ENCODE peak calls at places on chromosomes 6 and 20, in five cellular contexts. Y, L, A, B and O are unnamed samples.

GRCh38 chr6:67219336-67219735 is 1415.7 kb upstream of the ADGRB3 start:
- DNase-seq in B (no peak), Y (no peak), A (no peak), L (no peak), O (no peak)

GRCh38 chr20:41182296-41183212 is 45.2 kb downstream of the PLCG1 start:
- DNase-seq in Y (no peak), A (peak), B (no peak), L (no peak), O (no peak)

GRCh38 chr6:159128978-159129377 is 40.2 kb upstream of the FNDC1 start:
- DNase-seq in L (no peak), B (no peak), Y (no peak), A (no peak), O (no peak)

GRCh38 chr20:35288325-35289060 is 3.7 kb downstream of the FAM83C start:
- DNase-seq in Y (no peak), A (no peak), B (no peak), L (no peak), O (no peak)

GRCh38 chr6:373773-374724 is 17.5 kb upstream of the IRF4 start:
- DNase-seq in A (no peak), L (no peak), Y (no peak), B (no peak), O (no peak)

GRCh38 chr6:120869397-120869796 is 464.9 kb downstream of the TBC1D32 start:
- DNase-seq in A (peak), B (no peak), L (no peak), Y (no peak), O (no peak)

GRCh38 chr6:154528286-154528915 is 17.9 kb upstream of the CNKSR3 start:
- DNase-seq in L (no peak), Y (no peak), A (no peak), B (no peak), O (no peak)

GRCh38 chr6:37483917-37484785 is 15.5 kb downstream of the CCDC167 start:
- DNase-seq in A (peak), Y (peak), L (peak), B (peak), O (peak)

GRCh38 chr6:51273228-51273961 is 454.7 kb downstream of the TFAP2B start:
- DNase-seq in Y (no peak), A (no peak), B (no peak), L (no peak), O (no peak)

GRCh38 chr20:56630506-56631317 is 1.6 kb downstream of the TFAP2C start:
- DNase-seq in Y (no peak), B (peak), A (no peak), L (no peak), O (no peak)

GRCh38 chr20:10758446-10758845 is 84.6 kb upstream of the JAG1 start:
- DNase-seq in B (no peak), A (no peak), L (no peak), Y (no peak), O (no peak)

GRCh38 chr6:160167547-160168391 is 46.2 kb downstream of the SLC22A1 start:
- DNase-seq in A (no peak), L (no peak), Y (no peak), B (no peak), O (no peak)

GRCh38 chr6:43246301-43247114 is 3.2 kb downstream of the TTBK1 start:
- DNase-seq in L (peak), B (no peak), A (no peak), Y (no peak), O (no peak)

GRCh38 chr6:167652701-167653095 is 174.0 kb upstream of the AFDN start:
- DNase-seq in L (no peak), Y (no peak), A (no peak), B (no peak), O (no peak)

GRCh38 chr20:46206025-46206424 is 87.9 kb downstream of the CD40 start:
- DNase-seq in Y (no peak), B (peak), A (no peak), L (peak), O (peak)

GRCh38 chr6:138972226-138972665 is 15.8 kb downstream of the REPS1 start:
- DNase-seq in Y (no peak), B (peak), A (no peak), L (no peak), O (no peak)

GRCh38 chr20:46246527-46246926 is 61.8 kb downstream of the CDH22 start:
- DNase-seq in A (no peak), B (no peak), Y (no peak), L (no peak), O (no peak)

GRCh38 chr20:42749548-42749947 is 440.2 kb downstream of the PTPRT start:
- DNase-seq in L (no peak), A (no peak), Y (no peak), B (no peak), O (no peak)

GRCh38 chr6:105400501-105400900 is 2.4 kb downstream of the PREP start:
- DNase-seq in A (no peak), B (peak), L (no peak), Y (no peak), O (no peak)